ENCODE peak calls at places on chromosomes 7 and 10, in four cellular contexts. Z is activated CD4-positive, CD25-positive, alpha-beta regulatory T cell; V is iPS-NIHi11; G is DND-41. U is an unnamed sample.

GRCh38 chr7:102248081-102248455 is 38.6 kb upstream of the SH2B2 start:
- DNase-seq in Z (no peak), V (no peak), G (no peak), U (no peak)

GRCh38 chr10:13003004-13003403 is 1.5 kb upstream of the CCDC3 start:
- DNase-seq in G (no peak), Z (no peak), V (no peak), U (no peak)

GRCh38 chr7:2107386-2108085 is 125.2 kb downstream of the MAD1L1 start:
- DNase-seq in G (no peak), Z (no peak), V (no peak), U (no peak)

GRCh38 chr7:99390941-99391602 is 16.5 kb downstream of the ARPC1B start:
- DNase-seq in G (no peak), V (no peak), Z (no peak), U (peak)

GRCh38 chr7:15686957-15687644 is 618 bp upstream of the MEOX2 start:
- DNase-seq in V (peak), Z (no peak), G (no peak), U (peak)

GRCh38 chr10:8064436-8064835 is 9.9 kb downstream of the GATA3 start:
- DNase-seq in Z (no peak), G (no peak), V (no peak), U (peak)

GRCh38 chr10:28913850-28914249 is 236.5 kb downstream of the BAMBI start:
- DNase-seq in G (no peak), V (no peak), Z (no peak), U (no peak)

GRCh38 chr7:128703605-128704004 is 31.5 kb downstream of the GARIN1A start:
- DNase-seq in Z (no peak), G (no peak), V (no peak), U (no peak)

GRCh38 chr7:84218681-84219080 is 24.1 kb upstream of the SEMA3A start:
- DNase-seq in V (no peak), G (no peak), Z (no peak), U (no peak)

GRCh38 chr10:1715821-1716220 is 21.5 kb downstream of the ADARB2 start:
- DNase-seq in V (peak), Z (no peak), G (peak), U (peak)

GRCh38 chr7:2156756-2157472 is 75.8 kb downstream of the MAD1L1 start:
- DNase-seq in G (no peak), Z (no peak), V (no peak), U (no peak)

GRCh38 chr7:68604516-68604915 is 993.8 kb upstream of the AUTS2 start:
- DNase-seq in Z (no peak), G (no peak), V (no peak), U (no peak)

GRCh38 chr7:127678947-127679346 is 27.0 kb downstream of the SND1 start:
- DNase-seq in Z (no peak), G (no peak), V (no peak), U (no peak)

GRCh38 chr7:36283711-36284130 is 105.9 kb upstream of the ANLN start:
- DNase-seq in V (no peak), Z (no peak), G (peak), U (no peak)

GRCh38 chr10:48626986-48627731 is 22.3 kb upstream of the ARHGAP22 start:
- DNase-seq in V (no peak), G (no peak), Z (no peak), U (no peak)

GRCh38 chr7:119994928-119995327 is 278.0 kb upstream of the KCND2 start:
- DNase-seq in G (no peak), V (no peak), Z (no peak), U (no peak)

GRCh38 chr10:76282122-76283030 is 851.0 kb downstream of the LRMDA start:
- DNase-seq in V (no peak), Z (no peak), G (no peak), U (no peak)

GRCh38 chr10:100742936-100743335 is 2.4 kb upstream of the PAX2 start:
- DNase-seq in V (no peak), Z (no peak), G (no peak), U (peak)